ENCODE peak calls at places on chromosomes 7 and 10, in four cellular contexts. U, N, G and C are unnamed samples.

GRCh38 chr10:129369566-129369965 is 97.5 kb upstream of the MGMT start:
- DNase-seq in U (no peak), N (no peak), G (no peak), C (no peak)

GRCh38 chr10:35379226-35380137 is 43.2 kb downstream of the CCNY start:
- DNase-seq in N (no peak), U (peak; percentile 93), G (no peak), C (peak; percentile 52)

GRCh38 chr10:132036153-132036886 is 29.4 kb upstream of the JAKMIP3 start:
- DNase-seq in U (no peak), G (no peak), N (no peak), C (no peak)

GRCh38 chr10:14247650-14248258 is 83.0 kb downstream of the FRMD4A start:
- DNase-seq in G (no peak), N (no peak), U (no peak), C (no peak)

GRCh38 chr7:41437257-41438196 is 265.4 kb downstream of the INHBA start:
- DNase-seq in N (peak; percentile 48), U (no peak), G (peak; percentile 0), C (no peak)

GRCh38 chr7:30970594-30971094 is 6.9 kb downstream of the GHRHR start:
- DNase-seq in U (no peak), G (no peak), N (no peak), C (no peak)

GRCh38 chr7:29937132-29937531 is 52.5 kb downstream of the SCRN1 start:
- DNase-seq in G (no peak), U (no peak), N (peak; percentile 57), C (no peak)

GRCh38 chr7:30247546-30248386 is 36.6 kb upstream of the ZNRF2 start:
- DNase-seq in G (no peak), U (no peak), N (no peak), C (no peak)

GRCh38 chr10:59360605-59361515 is 1.5 kb downstream of the FAM13C start:
- DNase-seq in G (no peak), U (no peak), N (no peak), C (no peak)

GRCh38 chr7:80981405-80981804 is 62.6 kb upstream of the SEMA3C start:
- DNase-seq in G (no peak), U (no peak), N (no peak), C (no peak)

GRCh38 chr7:128356546-128357365 is 4.7 kb downstream of the PRRT4 start:
- DNase-seq in G (no peak), N (peak; percentile 52), U (no peak), C (no peak)

GRCh38 chr10:2619472-2619871 is 447.9 kb upstream of the PFKP start:
- DNase-seq in N (no peak), U (peak; percentile 33), G (no peak), C (peak; percentile 60)

GRCh38 chr10:79463578-79464496 is 18.4 kb upstream of the ZCCHC24 start:
- DNase-seq in U (no peak), N (no peak), G (no peak), C (no peak)

GRCh38 chr7:17130281-17131059 is 168.0 kb upstream of the AHR start:
- DNase-seq in N (peak; percentile 100), G (peak; percentile 13), U (no peak), C (no peak)

GRCh38 chr10:4568731-4569130 is 257.3 kb upstream of the AKR1E2 start:
- DNase-seq in N (no peak), G (no peak), U (no peak), C (peak; percentile 55)

GRCh38 chr7:106070567-106071254 is 41.4 kb downstream of the SYPL1 start:
- DNase-seq in G (no peak), U (no peak), N (no peak), C (peak; percentile 37)

GRCh38 chr10:78684954-78685353 is 383.8 kb upstream of the ZMIZ1 start:
- DNase-seq in U (no peak), G (no peak), N (no peak), C (no peak)

GRCh38 chr10:24496066-24496465 is 227.6 kb downstream of the ARHGAP21 start:
- DNase-seq in U (no peak), N (no peak), G (no peak), C (no peak)

GRCh38 chr7:1842321-1843221 is 172.5 kb downstream of the ELFN1 start:
- DNase-seq in N (peak; percentile 20), U (no peak), G (no peak), C (no peak)

GRCh38 chr7:47496064-47496665 is 85.7 kb downstream of the TNS3 start:
- DNase-seq in G (no peak), N (no peak), U (no peak), C (no peak)

GRCh38 chr7:138900040-138900828 is 81.0 kb downstream of the KIAA1549 start:
- DNase-seq in U (no peak), N (no peak), G (no peak), C (no peak)

GRCh38 chr10:132591166-132591971 is 53.8 kb downstream of the INPP5A start:
- DNase-seq in G (no peak), N (peak; percentile 82), U (no peak), C (no peak)

GRCh38 chr10:32386623-32387022 is 39.7 kb upstream of the EPC1 start:
- DNase-seq in N (peak; percentile 36), U (no peak), G (no peak), C (no peak)

GRCh38 chr10:49418328-49418727 is 22.4 kb upstream of the DRGX start:
- DNase-seq in N (no peak), U (no peak), G (no peak), C (no peak)

GRCh38 chr10:60147576-60148265 is 241.4 kb upstream of the CCDC6 start:
- DNase-seq in N (no peak), G (no peak), U (no peak), C (no peak)

GRCh38 chr10:128481152-128481551 is 354.9 kb upstream of the MKI67 start:
- DNase-seq in U (no peak), G (no peak), N (no peak), C (no peak)

GRCh38 chr10:23556727-23557440 is 118.0 kb downstream of the OTUD1 start:
- DNase-seq in U (no peak), N (no peak), G (no peak), C (no peak)

GRCh38 chr7:114409750-114410149 is 4.9 kb upstream of the FOXP2 start:
- DNase-seq in G (no peak), N (no peak), U (no peak), C (no peak)

GRCh38 chr7:17466201-17466600 is 167.7 kb downstream of the AHR start:
- DNase-seq in G (no peak), U (no peak), N (no peak), C (no peak)

GRCh38 chr10:17768506-17768905 is 16.5 kb downstream of the TMEM236 start:
- DNase-seq in N (no peak), G (no peak), U (no peak), C (no peak)

GRCh38 chr10:130824230-130825014 is 487.1 kb downstream of the TCERG1L start:
- DNase-seq in G (no peak), N (no peak), U (no peak), C (no peak)
- TF ChIP-seq EZH2 in G (no peak), N (no peak), U (no peak), C (no peak)

GRCh38 chr10:99534456-99534938 is 1.8 kb downstream of the NKX2-3 start:
- DNase-seq in G (no peak), N (no peak), U (no peak), C (no peak)
- TF ChIP-seq EZH2 in G (no peak), N (no peak), U (no peak), C (no peak)

GRCh38 chr7:8436965-8437364 is 3.6 kb downstream of the NXPH1 start:
- DNase-seq in G (peak; percentile 50), U (peak; percentile 73), N (no peak), C (peak; percentile 28)

GRCh38 chr7:8434290-8435002 is 1.0 kb downstream of the NXPH1 start:
- DNase-seq in G (no peak), U (no peak), N (no peak), C (no peak)

GRCh38 chr7:8435120-8435519 is 1.7 kb downstream of the NXPH1 start:
- DNase-seq in N (no peak), U (no peak), G (no peak), C (no peak)

GRCh38 chr7:8433477-8434289 is at the start of gene NXPH1:
- DNase-seq in U (peak; percentile 75), G (no peak), N (no peak), C (no peak)

GRCh38 chr7:8435597-8436243 is 2.3 kb downstream of the NXPH1 start:
- DNase-seq in U (no peak), G (no peak), N (no peak), C (no peak)
- TF ChIP-seq EZH2 in U (no peak), G (no peak), N (no peak), C (no peak)

GRCh38 chr10:22332116-22332692 is 11.3 kb downstream of the BMI1 start:
- DNase-seq in G (no peak), N (no peak), U (no peak), C (no peak)
- TF ChIP-seq EZH2 in G (no peak), N (no peak), U (no peak), C (no peak)

GRCh38 chr10:20616056-20616671 is 280.9 kb downstream of the NEBL start:
- DNase-seq in N (no peak), G (no peak), U (no peak), C (no peak)

GRCh38 chr10:20616918-20617801 is 280.0 kb downstream of the NEBL start:
- DNase-seq in N (no peak), G (no peak), U (no peak), C (no peak)

GRCh38 chr10:20615395-20615794 is 281.7 kb downstream of the NEBL start:
- DNase-seq in G (no peak), N (no peak), U (no peak), C (no peak)

GRCh38 chr10:20614911-20615310 is 282.2 kb downstream of the NEBL start:
- DNase-seq in N (no peak), U (no peak), G (no peak), C (no peak)

GRCh38 chr10:20618148-20618547 is 279.0 kb downstream of the NEBL start:
- DNase-seq in N (no peak), G (no peak), U (no peak), C (no peak)
- TF ChIP-seq EZH2 in N (no peak), G (no peak), U (no peak), C (no peak)

GRCh38 chr10:115092555-115093285 is 445 bp upstream of the ATRNL1 start:
- DNase-seq in N (no peak), U (no peak), G (no peak), C (peak; percentile 46)
- TF ChIP-seq EZH2 in N (no peak), U (no peak), G (no peak), C (no peak)

GRCh38 chr10:110636572-110636931 is 7.6 kb upstream of the RBM20 start:
- DNase-seq in G (no peak), N (no peak), U (no peak), C (no peak)
- TF ChIP-seq EZH2 in G (no peak), N (no peak), U (no peak), C (no peak)

GRCh38 chr10:92239185-92239599 is 51.7 kb downstream of the CPEB3 start:
- DNase-seq in G (no peak), U (no peak), N (no peak), C (no peak)
- TF ChIP-seq EZH2 in G (no peak), U (no peak), N (no peak), C (no peak)